ENCODE peak calls at places on chromosomes 13 and 19, in four cellular contexts. G, R, J and W are unnamed samples.

GRCh38 chr13:34764246-34764645 is 177.8 kb upstream of the NBEA start:
- DNase-seq in G (no peak), R (no peak), J (no peak), W (no peak)

GRCh38 chr19:41699231-41699967 is 9.0 kb upstream of the CEACAM5 start:
- DNase-seq in G (no peak), R (no peak), J (no peak), W (no peak)

GRCh38 chr19:37957176-37957575 is 50.2 kb downstream of the SIPA1L3 start:
- DNase-seq in G (no peak), R (no peak), J (no peak), W (no peak)

GRCh38 chr19:35107541-35107939 is 8.1 kb upstream of the FXYD3 start:
- DNase-seq in G (no peak), R (peak), J (peak), W (peak)

GRCh38 chr19:8639821-8640401 is 9.5 kb downstream of the NFILZ start:
- DNase-seq in G (no peak), R (no peak), J (no peak), W (no peak)

GRCh38 chr13:105907319-105908019 is 628.0 kb downstream of the EFNB2 start:
- DNase-seq in G (no peak), R (no peak), J (no peak), W (no peak)

GRCh38 chr13:22278336-22278929 is 607.6 kb downstream of the FGF9 start:
- DNase-seq in G (peak), R (peak), J (peak), W (no peak)

GRCh38 chr19:7665076-7665475 is 3.8 kb upstream of the RETN start:
- DNase-seq in G (no peak), R (no peak), J (no peak), W (no peak)

GRCh38 chr13:33262997-33263396 is 22.6 kb downstream of the STARD13 start:
- DNase-seq in G (no peak), R (no peak), J (no peak), W (no peak)

GRCh38 chr19:8304841-8305621 is 3.1 kb downstream of the CD320 start:
- DNase-seq in G (peak), R (peak), J (no peak), W (peak)

GRCh38 chr19:35110974-35111373 is 4.6 kb upstream of the FXYD3 start:
- DNase-seq in G (no peak), R (no peak), J (no peak), W (peak)

GRCh38 chr19:52963229-52963760 is 614 bp upstream of the ZNF816 start:
- DNase-seq in G (peak), R (no peak), J (peak), W (no peak)

GRCh38 chr13:102461302-102461701 is 59.5 kb upstream of the FGF14 start:
- DNase-seq in G (no peak), R (no peak), J (no peak), W (no peak)

GRCh38 chr13:102460806-102461205 is 59.0 kb upstream of the FGF14 start:
- DNase-seq in G (no peak), R (no peak), J (no peak), W (no peak)
- TF ChIP-seq ELF1 in G (no peak), R (no peak), J (no peak), W (no peak)

GRCh38 chr13:49936943-49937273 is 768 bp upstream of the SPRYD7 start:
- DNase-seq in G (no peak), R (no peak), J (no peak), W (no peak)
- TF ChIP-seq ELF1 in G (no peak), R (no peak), J (no peak), W (no peak)

GRCh38 chr13:36297600-36298338 is at the start of gene CCDC169:
- DNase-seq in G (peak), R (no peak), J (peak), W (peak)
- TF ChIP-seq ELF1 in G (no peak), R (no peak), J (no peak), W (no peak)

DNA sequence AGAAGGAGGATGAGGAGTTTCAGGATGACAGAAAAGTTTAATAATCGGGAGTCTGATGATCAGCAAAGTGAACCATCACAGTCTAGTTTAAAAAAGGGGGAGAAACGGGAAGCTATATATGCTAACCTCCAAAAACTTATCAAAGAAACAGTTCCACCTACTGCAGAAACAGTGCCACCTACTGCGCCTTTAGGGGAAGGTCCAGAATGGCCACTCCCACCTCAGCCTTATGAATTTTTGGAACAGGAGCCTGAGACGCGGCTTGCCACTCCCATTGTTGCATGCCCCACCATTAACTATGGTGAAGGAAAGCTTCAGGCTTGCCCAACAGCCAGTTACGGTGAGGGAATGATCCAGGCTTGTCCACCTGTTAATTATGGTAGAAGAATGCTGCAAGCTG is 929.0 kb downstream of the SLITRK6 start:
- DNase-seq in G (no peak), R (no peak), J (peak), W (no peak)
- TF ChIP-seq ELF1 in G (no peak), R (no peak), J (no peak), W (no peak)

GRCh38 chr19:28710278-28710677 is 502.7 kb downstream of the UQCRFS1 start:
- DNase-seq in G (peak), R (peak), J (peak), W (peak)
- TF ChIP-seq ELF1 in G (no peak), R (no peak), J (no peak), W (no peak)

DNA sequence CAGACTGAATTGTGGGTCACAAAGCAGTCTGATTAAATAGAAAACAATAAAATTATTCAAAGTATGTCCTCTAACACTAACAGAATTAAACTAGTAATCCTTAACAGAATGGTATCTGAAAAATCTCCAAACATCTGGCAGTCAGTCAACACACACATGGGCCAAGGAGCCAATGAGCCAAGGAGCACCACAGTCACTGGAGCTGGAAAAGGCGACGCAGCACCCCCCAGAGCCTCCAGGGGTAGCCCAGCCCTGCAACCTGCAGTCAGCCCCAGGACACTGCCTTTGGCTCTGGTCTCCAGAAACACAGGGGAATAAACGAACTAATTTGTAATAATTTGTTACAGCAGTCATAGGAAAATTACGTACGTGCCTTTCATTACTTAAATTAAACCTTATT is 12.3 kb downstream of the TUBGCP3 start:
- DNase-seq in G (peak), R (no peak), J (no peak), W (peak)
- TF ChIP-seq ELF1 in G (no peak), R (no peak), J (no peak), W (no peak)

DNA sequence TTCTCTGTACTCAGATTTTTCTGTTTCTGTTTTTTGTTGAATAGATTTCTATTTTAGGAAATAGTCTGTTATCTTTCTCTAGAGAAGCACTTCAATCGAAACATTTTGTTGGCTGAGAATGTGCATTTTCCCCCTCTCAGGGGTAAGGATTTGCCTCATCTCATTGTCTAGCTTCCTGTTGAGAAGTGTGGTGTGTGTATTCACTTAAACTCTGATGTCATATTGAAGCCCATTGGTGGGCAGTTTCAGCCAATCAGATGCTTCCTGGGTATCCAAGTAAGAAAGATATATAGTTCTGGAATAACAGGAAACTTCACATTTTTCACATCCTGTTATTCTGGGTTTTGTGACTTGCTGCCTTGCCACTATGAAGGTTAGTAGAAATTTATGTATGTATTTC is 87.6 kb downstream of the ARHGEF7 start:
- DNase-seq in G (peak), R (peak), J (no peak), W (peak)
- TF ChIP-seq ELF1 in G (no peak), R (no peak), J (no peak), W (no peak)

GRCh38 chr13:101049166-101049850 is 367.0 kb downstream of the NALCN start:
- DNase-seq in G (no peak), R (no peak), J (no peak), W (no peak)

GRCh38 chr13:101053289-101053688 is 363.0 kb downstream of the NALCN start:
- DNase-seq in G (no peak), R (no peak), J (no peak), W (no peak)

GRCh38 chr13:101058841-101059240 is 357.5 kb downstream of the NALCN start:
- DNase-seq in G (no peak), R (no peak), J (no peak), W (no peak)

GRCh38 chr13:101053694-101054093 is 362.6 kb downstream of the NALCN start:
- DNase-seq in G (no peak), R (no peak), J (no peak), W (no peak)
- TF ChIP-seq ELF1 in G (no peak), R (no peak), J (no peak), W (no peak)

DNA sequence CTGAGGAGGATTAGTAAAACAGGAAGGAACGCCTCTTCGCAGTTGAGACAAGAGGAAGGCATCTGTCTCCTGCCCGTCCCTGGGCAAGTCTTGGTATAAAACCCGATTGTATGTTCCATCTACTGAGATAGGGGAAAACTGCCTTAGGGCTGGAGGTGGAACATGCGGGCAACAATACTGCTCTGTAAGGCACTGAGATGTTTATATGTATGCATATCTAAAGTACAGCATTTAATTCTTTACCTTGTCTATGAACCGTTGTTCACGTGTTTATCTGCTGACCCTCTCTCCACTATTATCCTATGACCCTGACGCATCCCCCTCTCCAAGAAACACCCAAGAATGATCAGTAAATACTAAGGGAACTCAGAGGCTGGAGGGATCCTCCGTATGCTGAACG is 722 bp upstream of the TIMM50 start:
- DNase-seq in G (no peak), R (no peak), J (no peak), W (no peak)
- TF ChIP-seq ELF1 in G (no peak), R (no peak), J (no peak), W (no peak)